ENCODE peak calls at places on chromosomes 2 and 18, in nine cellular contexts. B, H, F, I, W, Q, L, R and M are unnamed samples.

GRCh38 chr2:134457765-134458202 is 203.9 kb downstream of the MGAT5 start:
- DNase-seq in B (peak; percentile 49), H (no peak), F (no peak), I (no peak), R (no peak), W (no peak), Q (no peak), L (no peak), M (no peak)

GRCh38 chr2:209458018-209458979 is 34.5 kb downstream of the MAP2 start:
- DNase-seq in W (no peak), Q (no peak), F (no peak), R (no peak), I (no peak), L (no peak), H (no peak), B (no peak), M (no peak)

GRCh38 chr2:217436386-217436785 is 566.4 kb downstream of the TNS1 start:
- DNase-seq in L (no peak), W (no peak), H (no peak), R (no peak), Q (no peak), I (no peak), B (no peak), F (no peak), M (no peak)

GRCh38 chr2:110802213-110802932 is 70.0 kb downstream of the ACOXL start:
- DNase-seq in L (no peak), H (no peak), Q (no peak), W (no peak), B (no peak), I (no peak), R (no peak), F (no peak), M (no peak)

GRCh38 chr2:88247531-88247930 is 77.4 kb downstream of the THNSL2 start:
- DNase-seq in W (no peak), Q (no peak), I (no peak), B (no peak), H (no peak), L (no peak), F (no peak), R (no peak), M (no peak)

GRCh38 chr18:49761771-49762170 is 51.6 kb downstream of the ACAA2 start:
- DNase-seq in L (no peak), B (no peak), Q (no peak), W (no peak), I (no peak), R (no peak), H (no peak), F (no peak), M (no peak)

GRCh38 chr2:152369176-152369860 is 34.3 kb downstream of the FMNL2 start:
- DNase-seq in I (no peak), H (no peak), W (no peak), R (no peak), B (no peak), Q (no peak), F (no peak), L (no peak), M (no peak)

GRCh38 chr2:207807516-207807915 is 37.8 kb upstream of the FZD5 start:
- DNase-seq in W (no peak), H (no peak), I (no peak), Q (no peak), R (no peak), L (no peak), B (no peak), F (no peak), M (no peak)

GRCh38 chr18:36613069-36613468 is 215.7 kb downstream of the TPGS2 start:
- DNase-seq in H (no peak), R (no peak), B (no peak), F (no peak), Q (no peak), W (no peak), L (no peak), I (no peak), M (no peak)

GRCh38 chr18:79182047-79182713 is 113.0 kb downstream of the ATP9B start:
- DNase-seq in W (no peak), B (no peak), F (no peak), H (no peak), L (no peak), I (no peak), R (no peak), Q (peak; percentile 17), M (no peak)

GRCh38 chr2:107132141-107132540 is 246.2 kb upstream of the ST6GAL2 start:
- DNase-seq in Q (no peak), I (peak; percentile 72), F (no peak), L (no peak), R (no peak), H (no peak), W (no peak), B (no peak), M (no peak)

GRCh38 chr2:163420604-163421003 is 315.2 kb downstream of the FIGN start:
- DNase-seq in I (no peak), H (no peak), L (no peak), F (no peak), Q (no peak), B (no peak), R (no peak), W (no peak), M (no peak)

GRCh38 chr2:18829331-18829902 is 240.0 kb upstream of the NT5C1B start:
- DNase-seq in I (no peak), B (no peak), H (no peak), L (no peak), W (no peak), R (peak; percentile 37), Q (no peak), F (no peak), M (no peak)

GRCh38 chr18:68299906-68300305 is 415.0 kb downstream of the TMX3 start:
- DNase-seq in H (no peak), Q (no peak), R (no peak), L (no peak), I (no peak), F (no peak), B (no peak), W (no peak), M (no peak)

GRCh38 chr18:6279308-6279707 is 135.4 kb downstream of the L3MBTL4 start:
- DNase-seq in B (no peak), W (no peak), L (no peak), F (no peak), I (no peak), R (no peak), Q (no peak), H (no peak), M (no peak)

GRCh38 chr2:207241198-207241597 is 75.5 kb upstream of the KLF7 start:
- DNase-seq in Q (no peak), F (no peak), H (no peak), I (no peak), L (no peak), B (no peak), W (no peak), R (no peak), M (no peak)

GRCh38 chr2:108267117-108267516 is 21.6 kb upstream of the SULT1C2 start:
- DNase-seq in Q (peak; percentile 26), B (no peak), W (no peak), I (no peak), H (no peak), R (no peak), L (no peak), F (no peak), M (no peak)

DNA sequence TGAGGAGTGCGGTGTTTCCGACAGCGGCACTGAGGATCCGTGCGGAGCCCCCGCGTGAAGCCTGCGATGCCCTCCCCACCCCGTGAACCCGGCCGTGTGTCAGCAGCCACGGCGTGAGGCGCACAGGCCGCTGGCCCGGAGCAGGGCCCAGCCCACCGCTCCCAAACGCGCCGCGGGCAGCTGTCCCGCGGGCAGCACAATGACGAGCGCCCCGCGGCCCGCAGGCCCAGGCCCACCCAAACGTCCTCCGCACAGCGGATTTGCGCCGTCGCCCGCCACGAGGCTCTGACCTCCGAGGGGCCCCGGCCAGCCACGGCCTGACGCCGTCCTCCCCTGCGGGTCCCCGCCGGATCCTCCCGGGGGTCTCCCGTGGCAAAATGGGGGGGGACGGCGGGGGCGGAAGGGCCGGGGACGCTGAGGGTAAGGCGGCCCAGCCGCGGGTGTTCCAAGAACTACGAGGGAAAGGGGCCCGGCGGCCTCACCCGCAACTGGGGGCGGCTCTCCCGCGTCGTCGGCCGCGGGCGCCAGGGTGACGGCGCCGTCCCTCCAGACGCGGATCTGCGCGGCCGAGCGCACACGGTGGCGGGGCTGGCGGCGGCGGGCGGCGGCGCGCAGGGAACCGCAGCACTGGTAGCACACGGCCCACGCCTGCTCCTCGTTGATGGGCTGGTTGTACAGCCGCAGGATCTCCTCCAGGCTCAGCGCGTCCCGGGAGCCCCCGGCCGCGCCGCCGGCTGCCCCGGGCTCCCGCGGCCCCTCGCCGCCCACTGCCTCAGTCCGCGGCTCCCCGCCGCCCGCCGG is 659 bp downstream of the SPIRE1 start:
- DNase-seq in I (peak; percentile 77), W (peak; percentile 54), R (peak; percentile 28), H (no peak), B (peak; percentile 34), L (no peak), F (peak; percentile 71), Q (peak; percentile 23), M (peak; percentile 67)
- TF ChIP-seq POLR2A in I (no peak), W (no peak), R (peak; percentile 47), H (peak; percentile 26), B (no peak), L (no peak), F (no peak), Q (peak; percentile 20), M (peak; percentile 14)

GRCh38 chr2:157327200-157327599 is 1.6 kb upstream of the ERMN start:
- DNase-seq in I (no peak), W (no peak), Q (no peak), L (no peak), F (no peak), R (no peak), H (no peak), B (no peak), M (no peak)
- TF ChIP-seq POLR2AphosphoS5 in I (no peak), W (no peak), Q (no peak), L (no peak), F (no peak), R (no peak), H (no peak), B (no peak), M (no peak)

DNA sequence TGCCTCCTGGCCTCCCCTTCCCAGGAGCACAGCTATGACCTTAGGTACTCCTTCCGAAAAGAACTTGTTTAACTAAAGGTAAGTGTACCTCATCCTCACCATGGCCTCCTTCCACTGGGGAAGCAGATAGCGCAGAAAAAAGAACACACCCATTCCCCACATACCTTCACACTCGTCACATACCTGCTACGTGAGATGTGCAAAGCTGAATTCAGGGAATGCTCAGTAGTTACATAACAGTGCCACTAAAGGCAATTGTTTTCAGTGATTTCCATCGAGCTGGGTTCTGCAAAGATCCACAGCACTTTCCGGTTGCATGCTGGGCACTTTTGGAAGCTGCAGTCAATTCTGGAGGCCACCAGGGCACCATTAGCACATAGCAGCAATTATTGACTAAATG is 41.1 kb downstream of the PAX8 start:
- DNase-seq in B (no peak), R (no peak), F (no peak), L (no peak), Q (no peak), H (no peak), W (no peak), I (no peak), M (no peak)
- H3K4me1 ChIP-seq in B (peaks cover 29% of the 10 kb centered on the region), R (no peaks in the 10 kb centered on the region), F (no peaks in the 10 kb centered on the region), L (peaks cover 80% of the 10 kb centered on the region), Q (peaks cover 24% of the 10 kb centered on the region), H (peaks cover 36% of the 10 kb centered on the region), W (no peaks in the 10 kb centered on the region), I (peaks cover 14% of the 10 kb centered on the region), M (peaks cover 44% of the 10 kb centered on the region)

DNA sequence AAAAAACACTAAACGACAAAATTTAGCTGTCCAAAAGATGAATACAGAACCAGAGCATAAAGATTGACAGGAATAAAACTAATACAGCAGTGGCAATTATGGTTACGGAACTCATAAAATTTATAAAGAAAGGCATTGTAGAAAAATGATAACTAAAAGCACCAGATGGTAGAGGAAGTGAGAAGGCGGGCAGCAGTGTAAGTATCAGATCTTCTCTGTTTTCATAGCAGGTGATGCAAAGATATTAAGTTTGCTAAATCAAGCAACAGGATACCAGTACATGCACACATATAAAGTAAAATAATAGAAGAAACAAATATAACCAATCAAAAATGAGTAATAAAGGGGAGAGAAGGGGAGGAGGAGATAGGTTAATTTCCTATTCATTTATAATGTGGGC is 103.9 kb upstream of the MEX3C start:
- DNase-seq in L (no peak), Q (no peak), W (no peak), B (no peak), I (no peak), R (no peak), H (no peak), F (no peak), M (no peak)
- TF ChIP-seq POLR2A in L (no peak), Q (no peak), W (no peak), B (no peak), I (no peak), R (no peak), H (no peak), F (no peak), M (no peak)